ENCODE peak calls at places on chromosomes 7 and 10, in five cellular contexts. K is cardiac fibroblast; U is activated B cell treated with CpG ODN at 0.5 μM for 24 hours; W is stimulated activated CD8-positive, alpha-beta memory T cell treated with anti-CD3 and anti-CD28 coated beads, Interleukin-4, amount 100 ng/mL, for 1 hour; Y is cardiac muscle cell. O is an unnamed sample.

GRCh38 chr10:28768227-28768626 is 90.9 kb downstream of the BAMBI start:
- DNase-seq in W (no peak), K (no peak), Y (no peak), U (no peak), O (no peak)

GRCh38 chr10:13395540-13395939 is 47.4 kb upstream of the SEPHS1 start:
- DNase-seq in U (no peak), Y (no peak), K (no peak), W (no peak), O (no peak)

GRCh38 chr10:24384954-24385353 is 176.0 kb downstream of the KIAA1217 start:
- DNase-seq in Y (peak), K (peak), U (no peak), W (no peak), O (no peak)

GRCh38 chr7:12719141-12719919 is 31.9 kb downstream of the ARL4A start:
- DNase-seq in W (no peak), U (no peak), K (peak), Y (no peak), O (no peak)

GRCh38 chr10:63456437-63457210 is 9.2 kb downstream of the JMJD1C start:
- DNase-seq in U (no peak), K (peak), Y (no peak), W (no peak), O (no peak)

GRCh38 chr10:93548376-93549071 is 17.9 kb upstream of the FFAR4 start:
- DNase-seq in W (no peak), Y (no peak), U (no peak), K (peak), O (no peak)

GRCh38 chr7:100580466-100581283 is 5.3 kb downstream of the LRCH4 start:
- DNase-seq in W (no peak), U (no peak), Y (no peak), K (no peak), O (no peak)

GRCh38 chr7:33108591-33108930 is 643 bp downstream of the RP9 start:
- DNase-seq in K (no peak), Y (no peak), W (no peak), U (no peak), O (no peak)

GRCh38 chr10:58579011-58579655 is 66.5 kb downstream of the BICC1 start:
- DNase-seq in W (no peak), Y (no peak), U (no peak), K (peak), O (no peak)

GRCh38 chr10:101902032-101902799 is 58.6 kb upstream of the KCNIP2 start:
- DNase-seq in Y (no peak), U (no peak), K (no peak), W (no peak), O (no peak)

GRCh38 chr7:1466524-1467271 is 7.4 kb upstream of the MICALL2 start:
- DNase-seq in Y (peak), K (peak), W (no peak), U (no peak), O (no peak)

GRCh38 chr10:77381750-77382149 is 255.9 kb downstream of the KCNMA1 start:
- DNase-seq in U (no peak), Y (no peak), W (no peak), K (no peak), O (no peak)

GRCh38 chr7:104936546-104936945 is 77.5 kb upstream of the KMT2E start:
- DNase-seq in K (no peak), W (no peak), U (no peak), Y (no peak), O (no peak)

GRCh38 chr7:136878878-136879277 is 10.4 kb downstream of the CHRM2 start:
- DNase-seq in U (no peak), Y (no peak), K (no peak), W (no peak), O (no peak)

GRCh38 chr10:62627985-62628384 is 176.5 kb upstream of the ADO start:
- DNase-seq in Y (no peak), K (no peak), W (no peak), U (no peak), O (no peak)